ENCODE peak calls at places on chromosomes 12 and 14, in five cellular contexts. D is A172; X is cerebellar cortex; H is stimulated activated CD4-positive, alpha-beta T cell treated with anti-CD3 and anti-CD28 coated beads, Interleukin-4, amount 100 ng/mL, for 48 hours; E is GM20000. U is an unnamed sample.

GRCh38 chr12:54526800-54527630 is 22.4 kb upstream of the PDE1B start:
- DNase-seq in D (peak), X (peak), H (peak), E (peak), U (peak)

GRCh38 chr12:100554608-100555077 is 18.8 kb upstream of the GAS2L3 start:
- DNase-seq in D (peak), X (peak), H (no peak), E (peak), U (no peak)

GRCh38 chr12:5417500-5417899 is 14.4 kb upstream of the NTF3 start:
- DNase-seq in D (no peak), X (no peak), H (no peak), E (no peak), U (no peak)

GRCh38 chr12:132191715-132192553 is 47.7 kb downstream of the NOC4L start:
- DNase-seq in D (no peak), X (no peak), H (no peak), E (no peak), U (no peak)

GRCh38 chr14:91252901-91253794 is 8.6 kb upstream of the GPR68 start:
- DNase-seq in D (no peak), X (peak), H (no peak), E (peak), U (peak)

GRCh38 chr14:90368946-90369721 is 27.7 kb upstream of the CALM1 start:
- DNase-seq in D (peak), X (peak), H (no peak), E (no peak), U (no peak)

GRCh38 chr12:109777544-109777943 is 55.7 kb downstream of the TRPV4 start:
- DNase-seq in D (peak), X (no peak), H (no peak), E (peak), U (no peak)

GRCh38 chr12:51218607-51219161 is 822 bp upstream of the POU6F1 start:
- DNase-seq in D (no peak), X (peak), H (no peak), E (no peak), U (peak)

GRCh38 chr14:78090820-78091219 is 79.4 kb upstream of the NRXN3 start:
- DNase-seq in D (no peak), X (no peak), H (no peak), E (no peak), U (no peak)

GRCh38 chr14:30020271-30020670 is 92.6 kb upstream of the PRKD1 start:
- DNase-seq in D (no peak), X (no peak), H (no peak), E (no peak), U (no peak)

GRCh38 chr12:32084017-32084688 is 22.5 kb upstream of the BICD1 start:
- DNase-seq in D (no peak), X (no peak), H (no peak), E (no peak), U (no peak)

GRCh38 chr12:13097526-13097925 is 5.9 kb downstream of the GSG1 start:
- DNase-seq in D (no peak), X (no peak), H (no peak), E (no peak), U (no peak)

GRCh38 chr14:53715390-53715730 is 241.3 kb downstream of the BMP4 start:
- DNase-seq in D (peak), X (peak), H (no peak), E (no peak), U (no peak)

GRCh38 chr14:75906680-75907280 is 75.0 kb downstream of the TGFB3 start:
- DNase-seq in D (peak), X (peak), H (peak), E (peak), U (peak)

GRCh38 chr14:99324291-99324690 is 52.3 kb upstream of the BCL11B start:
- DNase-seq in D (no peak), X (no peak), H (no peak), E (no peak), U (no peak)

GRCh38 chr14:61749867-61750266 is 12.4 kb upstream of the SNAPC1 start:
- DNase-seq in D (no peak), X (no peak), H (no peak), E (no peak), U (no peak)

GRCh38 chr12:77625441-77625840 is 205.3 kb upstream of the NAV3 start:
- DNase-seq in D (peak), X (no peak), H (no peak), E (no peak), U (no peak)

GRCh38 chr12:130764475-130765185 is 48.5 kb upstream of the RIMBP2 start:
- DNase-seq in D (no peak), X (peak), H (peak), E (no peak), U (no peak)

GRCh38 chr12:116104167-116104750 is 173.2 kb downstream of the MED13L start:
- DNase-seq in D (no peak), X (no peak), H (no peak), E (no peak), U (no peak)

GRCh38 chr14:69151458-69152180 is 1.3 kb downstream of the DCAF5 start:
- DNase-seq in D (peak), X (peak), H (peak), E (peak), U (peak)

GRCh38 chr12:12676605-12677004 is 19.4 kb downstream of the GPR19 start:
- DNase-seq in D (no peak), X (no peak), H (no peak), E (no peak), U (no peak)

GRCh38 chr12:66235626-66236281 is 46.7 kb downstream of the IRAK3 start:
- DNase-seq in D (no peak), X (no peak), H (no peak), E (peak), U (no peak)

GRCh38 chr12:4246116-4246515 is 27.4 kb upstream of the CCND2 start:
- DNase-seq in D (no peak), X (no peak), H (no peak), E (peak), U (no peak)

GRCh38 chr14:99136047-99136400 is 136.0 kb downstream of the BCL11B start:
- DNase-seq in D (no peak), X (no peak), H (no peak), E (no peak), U (peak)

GRCh38 chr12:110279561-110279960 is 1.5 kb upstream of the ATP2A2 start:
- DNase-seq in D (no peak), X (peak), H (no peak), E (no peak), U (no peak)

GRCh38 chr12:22993639-22994038 is 368.7 kb downstream of the ETNK1 start:
- DNase-seq in D (no peak), X (no peak), H (no peak), E (no peak), U (no peak)

GRCh38 chr12:114131824-114132223 is 165.7 kb upstream of the RBM19 start:
- DNase-seq in D (no peak), X (no peak), H (no peak), E (no peak), U (no peak)

GRCh38 chr12:64610660-64611429 is 550 bp downstream of the RASSF3 start:
- DNase-seq in D (peak), X (no peak), H (peak), E (peak), U (peak)

GRCh38 chr14:47060050-47060449 is 408.5 kb upstream of the RPL10L start:
- DNase-seq in D (no peak), X (no peak), H (no peak), E (no peak), U (no peak)

GRCh38 chr12:1913377-1914115 is 4.9 kb downstream of the CACNA2D4 start:
- DNase-seq in D (no peak), X (no peak), H (no peak), E (no peak), U (peak)

GRCh38 chr12:47080725-47081502 is 1.2 kb upstream of the AMIGO2 start:
- DNase-seq in D (peak), X (no peak), H (peak), E (peak), U (peak)

GRCh38 chr12:51811203-51811805 is 37.2 kb downstream of the FIGNL2 start:
- DNase-seq in D (no peak), X (peak), H (no peak), E (no peak), U (no peak)

GRCh38 chr12:43964966-43965365 is 129.1 kb downstream of the TMEM117 start:
- DNase-seq in D (no peak), X (no peak), H (no peak), E (no peak), U (no peak)

GRCh38 chr14:39266871-39267591 is 33.3 kb downstream of the MIA2 start:
- DNase-seq in D (peak), X (peak), H (peak), E (peak), U (peak)

GRCh38 chr12:45912774-45913173 is 77.6 kb downstream of the SCAF11 start:
- DNase-seq in D (no peak), X (no peak), H (no peak), E (no peak), U (no peak)

GRCh38 chr12:123393747-123394146 is 9.8 kb downstream of the KMT5A start:
- DNase-seq in D (no peak), X (no peak), H (no peak), E (no peak), U (no peak)

U was measured in stomach.